ENCODE peak calls at places on chromosomes 4 and X, in nine cellular contexts. L is PC-3; C is T follicular helper cell; N is activated naive CD4-positive, alpha-beta T cell; T is NCI-H1417; R is activated T-helper 1 cell treated with anti-CD3 and anti-CD28 coated beads, Interleukin-12 subunit alpha, Interleukin-12 subunit beta, Interleukin-2, Interleukin-4 antibody, amounts not matched to agents 30 ng/mL and 10 ng/mL and 1 ng/mL, durations not matched to agents 14 hours and 24 hours and 36 hours; Q is SW 1271; O is NCI-H187 treated with DMSO at 0.1 percent for 48 hours; F is activated CD8-positive, alpha-beta memory T cell treated with anti-CD3 and anti-CD28 coated beads for 48 hours. A is an unnamed sample.
A peak's percentile ranks its signal among the peaks of the same experiment; 100 is the strongest.

GRCh38 chr4:105558277-105558676 is 5.9 kb downstream of the ARHGEF38 start:
- DNase-seq in L (peak; percentile 50), C (no peak), N (no peak), T (no peak), R (no peak), Q (no peak), O (no peak), F (no peak), A (no peak)

GRCh38 chr4:139540161-139540560 is 15.9 kb downstream of the SETD7 start:
- DNase-seq in L (no peak), C (no peak), N (no peak), T (no peak), R (no peak), Q (no peak), O (no peak), F (no peak), A (no peak)

GRCh38 chr4:4590496-4590895 is 48.6 kb upstream of the STX18 start:
- DNase-seq in L (peak; percentile 39), C (no peak), N (no peak), T (no peak), R (no peak), Q (no peak), O (no peak), F (no peak), A (no peak)

GRCh38 chrX:111339212-111339611 is 68.9 kb upstream of the CAPN6 start:
- DNase-seq in L (no peak), C (no peak), N (no peak), T (no peak), R (no peak), Q (no peak), O (no peak), F (no peak), A (no peak)

GRCh38 chrX:125605145-125605544 is 285.5 kb downstream of the TEX13C start:
- DNase-seq in L (no peak), C (no peak), N (no peak), T (no peak), R (no peak), Q (no peak), O (no peak), F (no peak), A (no peak)

GRCh38 chr4:184329235-184330007 is 111.7 kb upstream of the ENPP6 start:
- DNase-seq in L (peak; percentile 28), C (no peak), N (no peak), T (no peak), R (no peak), Q (no peak), O (no peak), F (no peak), A (no peak)

GRCh38 chr4:89814362-89814761 is 22.6 kb downstream of the SNCA start:
- DNase-seq in L (no peak), C (no peak), N (no peak), T (no peak), R (no peak), Q (no peak), O (no peak), F (no peak), A (no peak)

GRCh38 chr4:120672558-120673147 is 249.9 kb downstream of the PRDM5 start:
- DNase-seq in L (no peak), C (no peak), N (no peak), T (no peak), R (no peak), Q (no peak), O (no peak), F (no peak), A (no peak)

GRCh38 chr4:7124643-7125442 is 57.0 kb upstream of the GRPEL1 start:
- DNase-seq in L (peak; percentile 84), C (no peak), N (no peak), T (peak; percentile 64), R (no peak), Q (no peak), O (no peak), F (no peak), A (no peak)

GRCh38 chrX:47568656-47569295 is 7.8 kb downstream of the ARAF start:
- DNase-seq in L (peak; percentile 40), C (no peak), N (no peak), T (no peak), R (peak; percentile 7), Q (no peak), O (no peak), F (no peak), A (no peak)

GRCh38 chr4:152265149-152265621 is 270.7 kb downstream of the FBXW7 start:
- DNase-seq in L (peak; percentile 94), C (no peak), N (no peak), T (no peak), R (no peak), Q (no peak), O (no peak), F (no peak), A (no peak)

GRCh38 chr4:121594796-121595526 is 101.8 kb downstream of the ANXA5 start:
- DNase-seq in L (peak; percentile 34), C (no peak), N (no peak), T (no peak), R (no peak), Q (no peak), O (no peak), F (no peak), A (no peak)

GRCh38 chr4:174210354-174210753 is 73.1 kb downstream of the FBXO8 start:
- DNase-seq in L (no peak), C (no peak), N (no peak), T (no peak), R (no peak), Q (no peak), O (no peak), F (no peak), A (no peak)

GRCh38 chr4:145939241-145939640 is 618 bp upstream of the ZNF827 start:
- DNase-seq in L (peak; percentile 45), C (no peak), N (no peak), T (no peak), R (no peak), Q (no peak), O (no peak), F (no peak), A (no peak)

GRCh38 chr4:180057891-180058643 is 2185.1 kb upstream of the TENM3 start:
- DNase-seq in L (no peak), C (no peak), N (no peak), T (no peak), R (no peak), Q (no peak), O (no peak), F (no peak), A (no peak)

GRCh38 chr4:185716008-185716976 is 95.7 kb downstream of the SORBS2 start:
- DNase-seq in L (no peak), C (no peak), N (no peak), T (peak; percentile 94), R (no peak), Q (no peak), O (peak; percentile 88), F (no peak), A (no peak)

GRCh38 chr4:140082399-140082758 is 71.6 kb downstream of the MAML3 start:
- DNase-seq in L (no peak), C (no peak), N (no peak), T (no peak), R (no peak), Q (no peak), O (no peak), F (no peak), A (no peak)

GRCh38 chr4:182886768-182887167 is 30.4 kb downstream of the DCTD start:
- DNase-seq in L (no peak), C (no peak), N (no peak), T (no peak), R (no peak), Q (no peak), O (no peak), F (no peak), A (no peak)

GRCh38 chrX:110863883-110864282 is 68.3 kb upstream of the CHRDL1 start:
- DNase-seq in L (no peak), C (no peak), N (no peak), T (no peak), R (no peak), Q (no peak), O (no peak), F (no peak), A (no peak)

GRCh38 chr4:152534541-152535231 is 1.2 kb downstream of the FBXW7 start:
- DNase-seq in L (no peak), C (peak; percentile 38), N (peak; percentile 6), T (no peak), R (peak; percentile 52), Q (no peak), O (no peak), F (no peak), A (peak; percentile 77)

GRCh38 chr4:122827899-122828601 is 1.4 kb downstream of the FGF2 start:
- DNase-seq in L (peak; percentile 70), C (peak; percentile 6), N (no peak), T (no peak), R (peak; percentile 40), Q (peak; percentile 65), O (no peak), F (no peak), A (peak; percentile 54)

GRCh38 chrX:103382893-103383292 is 6.6 kb downstream of the BEX3 start:
- DNase-seq in L (no peak), C (no peak), N (no peak), T (no peak), R (no peak), Q (no peak), O (no peak), F (no peak), A (no peak)

GRCh38 chr4:4865705-4866123 is 6.2 kb downstream of the MSX1 start:
- DNase-seq in L (no peak), C (no peak), N (no peak), T (no peak), R (no peak), Q (no peak), O (no peak), F (no peak), A (no peak)

GRCh38 chrX:74924449-74925209 is 623 bp downstream of the NEXMIF start:
- DNase-seq in L (no peak), C (peak; percentile 3), N (peak; percentile 1), T (no peak), R (peak; percentile 20), Q (peak; percentile 0), O (no peak), F (peak; percentile 7), A (peak; percentile 4)

GRCh38 chr4:87718221-87718620 is 68.1 kb downstream of the DMP1 start:
- DNase-seq in L (no peak), C (no peak), N (no peak), T (no peak), R (no peak), Q (no peak), O (no peak), F (no peak), A (no peak)

GRCh38 chr4:77201343-77201742 is 44.3 kb downstream of the CCNG2 start:
- DNase-seq in L (peak; percentile 78), C (no peak), N (no peak), T (no peak), R (no peak), Q (no peak), O (no peak), F (no peak), A (no peak)

GRCh38 chr4:79886557-79886956 is 186.5 kb downstream of the ANTXR2 start:
- DNase-seq in L (no peak), C (no peak), N (no peak), T (no peak), R (no peak), Q (no peak), O (no peak), F (no peak), A (no peak)

GRCh38 chr4:147480891-147481576 is at the start of gene EDNRA:
- DNase-seq in L (peak; percentile 12), C (no peak), N (no peak), T (no peak), R (no peak), Q (no peak), O (no peak), F (no peak), A (no peak)

A was measured in stimulated activated effector memory CD8-positive, alpha-beta T cell treated with anti-CD3 and anti-CD28 coated beads, Interleukin-12 subunit alpha, Interleukin-12 subunit beta, amount 100 ng/mL, for 72 hours.